ENCODE peak calls at places on chromosomes 3 and 15, in ten cellular contexts. U is Caki2, G is amygdala, S is nucleus accumbens, K is LHCN-M2, H is activated B cell treated with CpG ODN at 0.5 μM for 24 hours, Z is SW480, O is NB4, F is tibial artery, C is adrenal gland. B is an unnamed sample.

GRCh38 chr3:64743166-64743565 is 55.4 kb upstream of the ADAMTS9 start:
- DNase-seq in H (no peak), U (no peak), C (no peak), O (no peak), G (no peak), Z (no peak), S (no peak), F (no peak), K (no peak), B (no peak)

GRCh38 chr15:28005004-28005527 is 94.0 kb downstream of the OCA2 start:
- DNase-seq in K (no peak), Z (no peak), H (no peak), C (no peak), O (no peak), S (no peak), F (no peak), G (no peak), U (no peak), B (no peak)

GRCh38 chr3:46453526-46454208 is 11.0 kb downstream of the LTF start:
- DNase-seq in F (no peak), H (no peak), G (no peak), S (no peak), C (no peak), K (no peak), Z (no peak), U (no peak), O (no peak), B (no peak)

GRCh38 chr3:113948015-113948917 is 453 bp downstream of the ZDHHC23 start:
- DNase-seq in S (no peak), O (peak), U (peak), F (no peak), K (no peak), H (no peak), C (peak), Z (peak), G (peak), B (peak)

GRCh38 chr15:87626835-87627234 is 629.7 kb downstream of the NTRK3 start:
- DNase-seq in K (no peak), H (no peak), U (no peak), Z (no peak), O (no peak), S (no peak), F (no peak), C (no peak), G (no peak), B (no peak)

GRCh38 chr3:25587094-25587493 is 77.6 kb downstream of the TOP2B start:
- DNase-seq in U (no peak), C (no peak), O (no peak), S (no peak), K (peak), G (no peak), F (no peak), H (no peak), Z (no peak), B (no peak)

GRCh38 chr3:120214161-120214560 is 70.9 kb downstream of the GPR156 start:
- DNase-seq in Z (no peak), F (no peak), U (no peak), K (peak), O (no peak), C (peak), G (no peak), S (no peak), H (no peak), B (no peak)

GRCh38 chr3:180860180-180860858 is 52.2 kb upstream of the FXR1 start:
- DNase-seq in H (no peak), F (no peak), S (no peak), U (no peak), G (no peak), Z (no peak), K (no peak), C (no peak), O (no peak), B (no peak)

GRCh38 chr3:188421151-188421821 is 267.3 kb downstream of the LPP start:
- DNase-seq in C (no peak), K (peak), G (no peak), S (no peak), U (no peak), F (no peak), Z (peak), H (no peak), O (no peak), B (no peak)

GRCh38 chr15:40454904-40455391 is 14.2 kb downstream of the BAHD1 start:
- DNase-seq in C (peak), G (no peak), H (no peak), F (no peak), O (peak), S (no peak), K (peak), Z (no peak), U (no peak), B (peak)

GRCh38 chr3:178971614-178972013 is 100.0 kb downstream of the ZMAT3 start:
- DNase-seq in S (no peak), K (no peak), C (no peak), U (peak), O (no peak), G (no peak), Z (no peak), H (no peak), F (no peak), B (peak)

GRCh38 chr3:28951773-28952556 is 328.9 kb upstream of the RBMS3 start:
- DNase-seq in K (no peak), U (no peak), F (no peak), O (peak), H (no peak), Z (no peak), S (no peak), G (no peak), C (no peak), B (no peak)

GRCh38 chr3:188295876-188296275 is 141.9 kb downstream of the LPP start:
- DNase-seq in S (no peak), K (no peak), O (no peak), G (no peak), C (no peak), U (no peak), H (no peak), Z (no peak), F (no peak), B (no peak)

GRCh38 chr3:196634224-196634623 is 5.3 kb upstream of the NRROS start:
- DNase-seq in F (no peak), C (no peak), G (no peak), H (peak), S (no peak), U (no peak), K (no peak), Z (no peak), O (peak), B (no peak)

GRCh38 chr3:123298903-123299302 is 97.2 kb downstream of the SEC22A start:
- DNase-seq in H (no peak), O (no peak), S (no peak), K (no peak), G (no peak), F (no peak), C (no peak), Z (no peak), U (peak), B (no peak)

GRCh38 chr3:196624907-196625306 is 14.6 kb upstream of the NRROS start:
- DNase-seq in C (peak), F (peak), K (no peak), O (peak), U (no peak), G (no peak), H (no peak), Z (no peak), S (no peak), B (no peak)

GRCh38 chr3:184257083-184257915 is 4.1 kb downstream of the CAMK2N2 start:
- DNase-seq in C (no peak), H (no peak), G (no peak), U (no peak), K (no peak), S (peak), F (no peak), Z (no peak), O (no peak), B (no peak)

GRCh38 chr3:98903099-98903498 is 1.6 kb upstream of the DCBLD2 start:
- DNase-seq in K (no peak), S (no peak), F (no peak), G (no peak), C (no peak), O (no peak), U (no peak), H (no peak), Z (no peak), B (no peak)

GRCh38 chr3:146152841-146153240 is 8.1 kb downstream of the PLOD2 start:
- DNase-seq in H (no peak), Z (no peak), F (no peak), S (no peak), O (no peak), G (no peak), K (no peak), C (no peak), U (peak), B (no peak)

B was measured in hepatocyte.